ENCODE peak calls at places on chromosomes 1 and 21, in eight cellular contexts. V, S, W, R, D, L, B and E are unnamed samples.

GRCh38 chr1:228154021-228154684 is 4.4 kb downstream of the GJC2 start:
- DNase-seq in B (no peak), D (no peak), R (no peak), S (no peak), V (no peak), W (peak), L (no peak), E (no peak)

GRCh38 chr1:160639652-160640051 is 7.2 kb downstream of the SLAMF1 start:
- DNase-seq in B (no peak), V (no peak), L (no peak), S (no peak), D (no peak), W (no peak), R (no peak), E (no peak)

GRCh38 chr1:150576794-150577556 is 2.4 kb downstream of the MCL1 start:
- DNase-seq in D (no peak), V (no peak), W (no peak), R (no peak), S (no peak), B (no peak), L (no peak), E (no peak)

GRCh38 chr1:89274431-89274857 is 1.8 kb upstream of the GBP5 start:
- DNase-seq in L (no peak), B (no peak), S (no peak), D (peak), W (no peak), V (peak), R (peak), E (peak)

GRCh38 chr1:210053126-210053525 is 115.1 kb downstream of the SYT14 start:
- DNase-seq in L (no peak), R (no peak), V (no peak), B (no peak), D (no peak), S (no peak), W (no peak), E (no peak)

GRCh38 chr1:23562138-23562819 is 3.0 kb upstream of the ID3 start:
- DNase-seq in B (peak), R (peak), D (peak), W (peak), V (peak), S (peak), L (no peak), E (peak)

GRCh38 chr1:79283451-79283850 is 276.9 kb upstream of the ADGRL4 start:
- DNase-seq in D (no peak), B (no peak), V (no peak), W (peak), L (no peak), R (no peak), S (no peak), E (no peak)

GRCh38 chr1:166327886-166328285 is 161.1 kb upstream of the FAM78B start:
- DNase-seq in S (no peak), L (no peak), W (no peak), D (no peak), R (no peak), B (no peak), V (no peak), E (no peak)

GRCh38 chr21:16145479-16145878 is 415.7 kb downstream of the USP25 start:
- DNase-seq in R (no peak), V (no peak), S (no peak), D (no peak), W (peak), L (no peak), B (no peak), E (no peak)

GRCh38 chr1:20107767-20108166 is 11.6 kb downstream of the PLA2G2D start:
- DNase-seq in L (no peak), W (no peak), B (no peak), S (no peak), V (no peak), R (no peak), D (no peak), E (no peak)

GRCh38 chr1:155651861-155652661 is 36.5 kb downstream of the YY1AP1 start:
- DNase-seq in S (no peak), R (no peak), W (no peak), B (no peak), L (no peak), D (no peak), V (no peak), E (no peak)

GRCh38 chr1:218328769-218329168 is 16.4 kb upstream of the TGFB2 start:
- DNase-seq in L (no peak), W (no peak), B (no peak), R (no peak), V (no peak), S (no peak), D (no peak), E (no peak)

GRCh38 chr1:153780551-153780950 is 5.3 kb downstream of the SLC27A3 start:
- DNase-seq in B (no peak), L (no peak), R (no peak), S (no peak), V (no peak), W (no peak), D (no peak), E (no peak)

GRCh38 chr1:12032141-12032710 is 12.9 kb downstream of the MIIP start:
- DNase-seq in V (no peak), B (no peak), R (no peak), W (no peak), D (no peak), S (no peak), L (no peak), E (no peak)

GRCh38 chr21:39971961-39972360 is 104.7 kb downstream of the PCP4 start:
- DNase-seq in D (no peak), V (no peak), B (no peak), R (no peak), L (no peak), S (no peak), W (no peak), E (no peak)

GRCh38 chr1:245599413-245600174 is 444.8 kb downstream of the KIF26B start:
- DNase-seq in B (no peak), R (peak), D (peak), S (peak), W (no peak), L (no peak), V (peak), E (peak)

GRCh38 chr1:117366982-117367768 is at the start of gene MAN1A2:
- DNase-seq in W (peak), V (peak), R (peak), D (no peak), B (peak), S (peak), L (peak), E (peak)

GRCh38 chr1:221868894-221869293 is 127.0 kb upstream of the DUSP10 start:
- DNase-seq in B (no peak), R (peak), S (peak), L (no peak), D (no peak), W (no peak), V (peak), E (peak)

GRCh38 chr1:50023292-50024159 is at the start of gene AGBL4:
- DNase-seq in B (peak), S (no peak), W (peak), L (no peak), D (no peak), V (no peak), R (no peak), E (peak)

GRCh38 chr1:214584805-214585766 is 17.9 kb upstream of the CENPF start:
- DNase-seq in B (no peak), W (no peak), R (peak), V (peak), D (no peak), L (no peak), S (peak), E (no peak)

GRCh38 chr1:164664127-164664526 is 105.1 kb downstream of the PBX1 start:
- DNase-seq in W (no peak), S (no peak), D (no peak), B (no peak), V (no peak), L (no peak), R (no peak), E (no peak)

GRCh38 chr1:199857103-199857502 is 170.4 kb upstream of the NR5A2 start:
- DNase-seq in D (no peak), B (no peak), R (peak), L (no peak), S (peak), V (no peak), W (no peak), E (no peak)

GRCh38 chr1:179447489-179447888 is 81.7 kb downstream of the AXDND1 start:
- DNase-seq in L (no peak), V (no peak), R (no peak), W (no peak), D (no peak), B (no peak), S (peak), E (peak)